ENCODE peak calls at places on chromosomes 2 and 18, in ten cellular contexts. X is aorta, C is neural progenitor cell, E is HepG2, K is uterus, M is neuronal stem cell, U is adipocyte, L is IMR-90, P is H9, W is testis. Z is an unnamed sample.

GRCh38 chr18:77087391-77088141 is 45.0 kb downstream of the MBP start:
- DNase-seq in C (peak; percentile 73), U (peak; percentile 25), P (no peak), L (no peak), W (peak; percentile 62), X (peak; percentile 72), K (peak; percentile 65), M (peak; percentile 37), E (no peak), Z (peak; percentile 36)

GRCh38 chr2:3460831-3461544 is 58.3 kb downstream of the ADI1 start:
- DNase-seq in K (peak; percentile 14), L (no peak), P (peak; percentile 27), X (no peak), W (peak; percentile 84), U (no peak), M (no peak), C (no peak), E (no peak), Z (peak; percentile 33)

GRCh38 chr2:63692002-63692606 is 103.3 kb downstream of the MDH1 start:
- DNase-seq in C (peak; percentile 21), P (no peak), K (peak; percentile 22), E (peak; percentile 41), W (no peak), M (no peak), U (peak; percentile 86), X (no peak), L (peak; percentile 65), Z (peak; percentile 45)

GRCh38 chr2:226869371-226869770 is 33.5 kb downstream of the RHBDD1 start:
- DNase-seq in W (no peak), L (no peak), M (no peak), E (no peak), U (no peak), K (no peak), X (no peak), C (no peak), P (no peak), Z (no peak)

GRCh38 chr2:216222650-216223352 is 113.7 kb downstream of the XRCC5 start:
- DNase-seq in L (peak; percentile 67), M (no peak), E (no peak), P (peak; percentile 29), W (no peak), X (no peak), C (peak; percentile 16), K (no peak), U (peak; percentile 25), Z (no peak)

GRCh38 chr2:30232027-30232800 is 880 bp downstream of the LBH start:
- DNase-seq in W (peak; percentile 62), K (peak; percentile 77), U (peak; percentile 67), L (peak; percentile 47), M (peak; percentile 44), X (peak; percentile 79), P (peak; percentile 85), C (peak; percentile 69), E (no peak), Z (peak; percentile 55)

GRCh38 chr2:20823917-20824316 is 1.0 kb upstream of the LDAH start:
- DNase-seq in M (no peak), X (no peak), L (no peak), E (no peak), U (no peak), K (no peak), P (no peak), C (no peak), W (no peak), Z (peak; percentile 31)

GRCh38 chr2:156332452-156333273 is at the start of gene NR4A2:
- DNase-seq in L (peak; percentile 92), X (peak; percentile 93), M (peak; percentile 64), E (peak; percentile 16), K (peak; percentile 90), P (peak; percentile 92), W (peak; percentile 92), U (peak; percentile 95), C (peak; percentile 90), Z (peak; percentile 94)

GRCh38 chr2:102070058-102070642 is 72.4 kb upstream of the IL1R1 start:
- DNase-seq in K (peak; percentile 75), P (no peak), W (peak; percentile 95), X (peak; percentile 94), E (peak; percentile 79), C (no peak), M (no peak), L (peak; percentile 80), U (no peak), Z (no peak)

GRCh38 chr18:42112657-42113420 is 157.8 kb downstream of the PIK3C3 start:
- DNase-seq in U (no peak), W (no peak), M (no peak), X (no peak), C (no peak), P (no peak), E (peak; percentile 82), L (no peak), K (no peak), Z (no peak)

GRCh38 chr2:224572338-224572737 is 12.8 kb downstream of the CUL3 start:
- DNase-seq in E (no peak), U (no peak), M (no peak), P (no peak), L (no peak), X (no peak), W (no peak), K (no peak), C (no peak), Z (no peak)

GRCh38 chr2:159600752-159601151 is 15.6 kb downstream of the BAZ2B start:
- DNase-seq in W (no peak), U (peak; percentile 26), K (no peak), X (no peak), C (no peak), L (peak; percentile 74), E (peak; percentile 29), M (no peak), P (no peak), Z (no peak)

DNA sequence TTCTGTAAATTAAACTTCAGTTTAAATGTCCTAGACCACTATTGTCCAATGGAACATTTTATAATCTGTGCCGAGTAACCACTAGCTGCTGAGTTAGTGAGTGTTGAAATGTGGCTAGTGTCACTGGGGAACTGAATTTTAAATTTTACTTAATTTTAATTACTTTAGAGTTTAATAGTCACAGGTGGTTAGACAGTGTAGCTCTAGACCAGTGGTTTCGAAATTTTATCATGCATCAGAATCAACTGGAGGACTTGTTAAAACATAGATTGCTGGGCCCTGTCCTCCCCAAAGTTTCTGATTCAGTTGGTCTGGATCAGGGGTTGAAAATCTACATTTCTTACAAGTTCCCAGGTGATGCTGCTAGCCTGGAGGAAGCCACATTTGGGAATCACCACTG is 110.4 kb downstream of the FMNL2 start:
- DNase-seq in E (no peak), U (no peak), C (no peak), W (no peak), L (no peak), K (no peak), X (no peak), P (no peak), M (no peak), Z (no peak)
- H3K4me1 ChIP-seq in E (peaks cover 56% of the 10 kb centered on the region), U (peaks cover 43% of the 10 kb centered on the region), C (peaks cover 34% of the 10 kb centered on the region), W (peaks cover 8% of the 10 kb centered on the region), L (peaks cover 2% of the 10 kb centered on the region), K (no peaks in the 10 kb centered on the region), X (peaks cover 4% of the 10 kb centered on the region), P (peaks cover 5% of the 10 kb centered on the region), M (peaks cover 19% of the 10 kb centered on the region), Z (no peaks in the 10 kb centered on the region)

GRCh38 chr2:26515771-26516170 is 37.8 kb upstream of the OTOF start:
- DNase-seq in X (no peak), L (no peak), M (no peak), U (no peak), W (no peak), E (no peak), C (no peak), K (no peak), P (no peak), Z (no peak)
- H3K27me3 ChIP-seq in X (no peaks in the 10 kb centered on the region), L (peaks cover 61% of the 10 kb centered on the region), M (no peaks in the 10 kb centered on the region), U (peaks cover 61% of the 10 kb centered on the region), W (no peaks in the 10 kb centered on the region), E (peaks cover 14% of the 10 kb centered on the region), C (no peaks in the 10 kb centered on the region), K (no peaks in the 10 kb centered on the region), P (no peaks in the 10 kb centered on the region), Z (peaks cover 6% of the 10 kb centered on the region)

GRCh38 chr2:11750917-11751316 is 4.5 kb downstream of the LPIN1 start:
- DNase-seq in U (no peak), C (no peak), K (no peak), X (no peak), L (no peak), M (no peak), P (no peak), E (no peak), W (peak; percentile 55), Z (peak; percentile 32)

GRCh38 chr2:11754705-11755026 is 8.2 kb downstream of the LPIN1 start:
- DNase-seq in L (no peak), U (no peak), P (no peak), M (no peak), K (no peak), X (no peak), E (no peak), W (no peak), C (no peak), Z (no peak)

GRCh38 chr2:11753886-11754704 is 7.7 kb downstream of the LPIN1 start:
- DNase-seq in C (no peak), M (no peak), L (peak; percentile 61), K (peak; percentile 62), X (no peak), E (no peak), U (peak; percentile 63), W (no peak), P (no peak), Z (peak; percentile 72)

GRCh38 chr2:11753452-11753885 is 7.0 kb downstream of the LPIN1 start:
- DNase-seq in L (no peak), W (no peak), U (no peak), C (no peak), K (no peak), P (no peak), X (no peak), E (no peak), M (no peak), Z (peak; percentile 96)

DNA sequence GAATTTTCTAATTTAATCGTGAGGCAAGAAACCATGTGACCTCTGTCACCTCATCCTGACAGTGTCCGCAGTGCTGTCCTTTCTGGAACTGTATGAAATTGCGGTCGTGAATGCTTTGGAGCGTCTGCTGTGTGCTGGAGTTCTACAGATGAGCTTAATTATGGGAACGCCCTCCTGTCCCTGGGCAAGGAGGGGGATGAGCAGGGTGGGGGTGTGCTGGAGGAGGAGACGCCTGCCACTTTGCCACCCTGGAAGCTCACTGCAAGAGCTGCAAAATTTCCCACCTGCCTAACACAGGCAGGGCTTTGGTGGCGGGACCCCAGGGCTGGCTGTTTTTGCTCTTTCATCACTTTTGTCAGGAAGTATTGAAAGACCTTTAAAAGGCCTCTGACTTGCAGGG is 6.5 kb downstream of the LPIN1 start:
- DNase-seq in U (no peak), C (no peak), W (peak; percentile 40), P (no peak), E (no peak), K (no peak), X (no peak), M (no peak), L (no peak), Z (no peak)
- H3K4me1 ChIP-seq in U (peaks cover 55% of the 10 kb centered on the region), C (peaks cover 29% of the 10 kb centered on the region), W (peaks cover 33% of the 10 kb centered on the region), P (peaks cover 8% of the 10 kb centered on the region), E (peaks cover 20% of the 10 kb centered on the region), K (peaks cover under 1% of the 10 kb centered on the region), X (peaks cover 4% of the 10 kb centered on the region), M (peaks cover 25% of the 10 kb centered on the region), L (peaks cover 15% of the 10 kb centered on the region), Z (peaks cover 7% of the 10 kb centered on the region)

DNA sequence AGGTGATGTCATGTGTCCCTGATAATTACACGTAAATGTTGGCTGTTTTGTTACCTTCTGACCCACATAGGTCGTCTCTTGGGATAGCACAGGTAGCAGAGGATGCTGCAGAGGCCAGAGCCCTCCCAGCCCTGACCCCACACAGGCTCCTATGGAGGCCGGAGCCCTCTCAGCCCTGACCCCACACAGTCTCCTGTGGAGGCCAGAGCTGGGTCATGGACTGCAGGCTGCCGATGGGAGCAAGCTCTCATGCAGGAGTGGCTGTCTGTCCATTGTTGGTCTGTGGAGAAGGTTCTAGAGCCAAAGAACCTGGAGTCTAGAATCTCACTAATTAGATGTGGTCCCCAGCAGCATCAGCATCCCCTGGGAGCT is 155.5 kb downstream of the LDLRAD4 start:
- DNase-seq in U (no peak), K (no peak), W (no peak), X (no peak), P (no peak), M (no peak), C (no peak), E (no peak), L (no peak), Z (no peak)
- H3K27me3 ChIP-seq in U (peaks cover 7% of the 10 kb centered on the region), K (no peaks in the 10 kb centered on the region), W (no peaks in the 10 kb centered on the region), X (no peaks in the 10 kb centered on the region), P (no peaks in the 10 kb centered on the region), M (no peaks in the 10 kb centered on the region), C (no peaks in the 10 kb centered on the region), E (no peaks in the 10 kb centered on the region), L (no peaks in the 10 kb centered on the region), Z (no peaks in the 10 kb centered on the region)

Z was measured in small intestine.